ENCODE peak calls at places on chromosomes 3 and 15, in five cellular contexts. V, N, D, A and Z are unnamed samples.

GRCh38 chr15:90008607-90009006 is 7.5 kb downstream of the ZNF710 start:
- DNase-seq in D (no peak), V (no peak), A (no peak), N (no peak), Z (no peak)

GRCh38 chr15:36643551-36643950 is 64.1 kb downstream of the CDIN1 start:
- DNase-seq in N (peak), A (no peak), D (peak), V (no peak), Z (no peak)

GRCh38 chr3:184864012-184864411 is 52.0 kb downstream of the VPS8 start:
- DNase-seq in A (no peak), V (no peak), N (no peak), D (no peak), Z (no peak)

GRCh38 chr3:87207500-87207899 is 19.6 kb upstream of the CHMP2B start:
- DNase-seq in D (peak), N (peak), V (no peak), A (no peak), Z (no peak)

GRCh38 chr15:99431661-99432091 is 134.1 kb upstream of the MEF2A start:
- DNase-seq in V (no peak), D (no peak), N (no peak), A (no peak), Z (peak)

GRCh38 chr15:44596511-44597010 is 59.6 kb downstream of the EIF3J start:
- DNase-seq in D (no peak), V (no peak), N (no peak), A (no peak), Z (no peak)

GRCh38 chr15:71237456-71238188 is 122.4 kb downstream of the THSD4 start:
- DNase-seq in V (no peak), N (peak), D (peak), A (no peak), Z (no peak)

GRCh38 chr3:69740103-69741021 is 1.1 kb downstream of the MITF start:
- DNase-seq in N (peak), V (no peak), D (peak), A (no peak), Z (no peak)

GRCh38 chr3:182909318-182910040 is 70.9 kb downstream of the DCUN1D1 start:
- DNase-seq in V (no peak), D (peak), A (peak), N (peak), Z (no peak)

GRCh38 chr15:98442379-98442833 is 205.9 kb upstream of the IGF1R start:
- DNase-seq in D (peak), A (peak), N (peak), V (no peak), Z (no peak)

GRCh38 chr3:159322322-159322939 is 520.6 kb downstream of the MFSD1 start:
- DNase-seq in N (peak), A (peak), V (no peak), D (no peak), Z (no peak)

GRCh38 chr15:68608206-68608843 is 29.5 kb downstream of the CORO2B start:
- DNase-seq in A (no peak), V (no peak), N (no peak), D (no peak), Z (no peak)

GRCh38 chr3:36729204-36730056 is 34.9 kb downstream of the DCLK3 start:
- DNase-seq in A (peak), D (peak), V (no peak), N (peak), Z (no peak)

GRCh38 chr3:127646501-127647046 is 17.6 kb downstream of the PODXL2 start:
- DNase-seq in V (no peak), D (no peak), N (peak), A (no peak), Z (no peak)

GRCh38 chr3:173092038-173092437 is 49.0 kb downstream of the SPATA16 start:
- DNase-seq in A (no peak), V (no peak), D (no peak), N (no peak), Z (no peak)

GRCh38 chr3:94226058-94226457 is 163.2 kb downstream of the NSUN3 start:
- DNase-seq in N (peak), A (no peak), V (no peak), D (peak), Z (no peak)

GRCh38 chr3:153246805-153247204 is 84.8 kb downstream of the RAP2B start:
- DNase-seq in N (peak), D (no peak), V (no peak), A (no peak), Z (no peak)

GRCh38 chr3:129793356-129793755 is 100.2 kb downstream of the TMCC1 start:
- DNase-seq in N (no peak), D (peak), A (no peak), V (no peak), Z (no peak)

GRCh38 chr3:34212175-34212574 is 413.7 kb downstream of the PDCD6IP start:
- DNase-seq in D (no peak), A (no peak), N (no peak), V (no peak), Z (no peak)

GRCh38 chr3:195117978-195118581 is 152.9 kb downstream of the XXYLT1 start:
- DNase-seq in D (peak), A (peak), V (no peak), N (peak), Z (no peak)

GRCh38 chr15:77035999-77036471 is 34.9 kb downstream of the TSPAN3 start:
- DNase-seq in V (no peak), D (no peak), N (no peak), A (no peak), Z (peak)

GRCh38 chr3:84925571-84925970 is 33.2 kb upstream of the CADM2 start:
- DNase-seq in V (no peak), D (no peak), N (no peak), A (no peak), Z (no peak)

GRCh38 chr3:149770246-149770645 is 18.0 kb upstream of the COMMD2 start:
- DNase-seq in D (no peak), A (no peak), N (peak), V (no peak), Z (no peak)

GRCh38 chr3:20111836-20112235 is 71.6 kb downstream of the KAT2B start:
- DNase-seq in V (no peak), D (peak), N (peak), A (no peak), Z (no peak)

GRCh38 chr3:127820871-127821853 is 1.2 kb downstream of the MGLL start:
- DNase-seq in A (no peak), N (peak), D (no peak), V (no peak), Z (no peak)

GRCh38 chr3:143040264-143040879 is 39.0 kb downstream of the U2SURP start:
- DNase-seq in N (peak), D (peak), A (peak), V (no peak), Z (no peak)

GRCh38 chr3:134776518-134776917 is 18.5 kb upstream of the EPHB1 start:
- DNase-seq in A (no peak), N (no peak), D (no peak), V (no peak), Z (no peak)

GRCh38 chr3:53318522-53318921 is 28.8 kb downstream of the DCP1A start:
- DNase-seq in A (no peak), V (no peak), N (peak), D (no peak), Z (no peak)

GRCh38 chr3:175735866-175736265 is 876.7 kb downstream of the NAALADL2 start:
- DNase-seq in N (no peak), A (no peak), V (no peak), D (no peak), Z (no peak)

GRCh38 chr15:65869954-65870871 is 922 bp downstream of the RAB11A start:
- DNase-seq in A (peak), N (peak), V (no peak), D (peak), Z (no peak)

GRCh38 chr3:60298141-60298540 is 953.1 kb downstream of the FHIT start:
- DNase-seq in A (no peak), N (no peak), V (no peak), D (no peak), Z (no peak)

GRCh38 chr3:143037867-143038266 is 36.5 kb downstream of the U2SURP start:
- DNase-seq in N (peak), D (no peak), A (peak), V (no peak), Z (no peak)